ENCODE peak calls at places on chromosome 20, in six cellular contexts. N, U, X, J, C and A are unnamed samples.

GRCh38 chr20:50786703-50787102 is 8.2 kb upstream of the BCAS4 start:
- DNase-seq in N (no peak), U (no peak), X (no peak), J (no peak), C (no peak), A (no peak)

GRCh38 chr20:19785173-19785799 is 27.2 kb downstream of the RIN2 start:
- DNase-seq in N (peak; percentile 81), U (peak; percentile 81), X (no peak), J (no peak), C (no peak), A (no peak)

GRCh38 chr20:52761867-52762266 is 210.3 kb upstream of the TSHZ2 start:
- DNase-seq in N (no peak), U (no peak), X (no peak), J (no peak), C (no peak), A (no peak)

GRCh38 chr20:36541227-36542018 is at the start of gene MYL9:
- DNase-seq in N (peak; percentile 79), U (peak; percentile 77), X (peak; percentile 96), J (no peak), C (no peak), A (peak; percentile 97)

GRCh38 chr20:21514553-21515251 is 838 bp upstream of the NKX2-2 start:
- DNase-seq in N (no peak), U (no peak), X (no peak), J (no peak), C (no peak), A (no peak)

GRCh38 chr20:22513574-22513973 is 70.8 kb downstream of the FOXA2 start:
- DNase-seq in N (no peak), U (no peak), X (no peak), J (no peak), C (no peak), A (no peak)

GRCh38 chr20:21613512-21613911 is 92.0 kb upstream of the PAX1 start:
- DNase-seq in N (no peak), U (no peak), X (no peak), J (no peak), C (peak; percentile 95), A (no peak)

GRCh38 chr20:2296545-2297351 is 947 bp downstream of the TGM3 start:
- DNase-seq in N (no peak), U (no peak), X (no peak), J (no peak), C (no peak), A (no peak)

GRCh38 chr20:58482416-58482815 is 32.8 kb downstream of the APCDD1L start:
- DNase-seq in N (no peak), U (no peak), X (no peak), J (no peak), C (no peak), A (no peak)

GRCh38 chr20:22379472-22379871 is 204.9 kb downstream of the FOXA2 start:
- DNase-seq in N (no peak), U (peak; percentile 36), X (no peak), J (no peak), C (no peak), A (no peak)

GRCh38 chr20:52081791-52082190 is 109.8 kb downstream of the ZFP64 start:
- DNase-seq in N (no peak), U (no peak), X (no peak), J (no peak), C (no peak), A (no peak)